ENCODE peak calls at places on chromosomes 6 and 20, in four cellular contexts. N is IMR-90, S is GM12878, J is H1. E is an unnamed sample.

GRCh38 chr20:641516-641913 is 11.5 kb downstream of the SRXN1 start:
- DNase-seq in N (no peak), S (no peak), J (no peak), E (peak; percentile 53)

GRCh38 chr6:87971605-87972262 is 75.9 kb upstream of the SPACA1 start:
- DNase-seq in N (no peak), S (no peak), J (no peak), E (no peak)

GRCh38 chr20:6140947-6141346 is 18.1 kb upstream of the FERMT1 start:
- DNase-seq in N (no peak), S (no peak), J (no peak), E (peak; percentile 6)

GRCh38 chr6:137871299-137871698 is 4.2 kb downstream of the TNFAIP3 start:
- DNase-seq in N (no peak), S (no peak), J (no peak), E (no peak)

GRCh38 chr20:50588034-50588736 is 78.0 kb downstream of the PTPN1 start:
- DNase-seq in N (peak; percentile 58), S (no peak), J (no peak), E (peak; percentile 81)

GRCh38 chr6:158046201-158047119 is 64.8 kb downstream of the SYNJ2 start:
- DNase-seq in N (no peak), S (no peak), J (no peak), E (no peak)

GRCh38 chr20:21387528-21387927 is 9.8 kb downstream of the NKX2-4 start:
- DNase-seq in N (no peak), S (no peak), J (no peak), E (no peak)

GRCh38 chr6:148423601-148424270 is 81.1 kb downstream of the SASH1 start:
- DNase-seq in N (peak; percentile 17), S (no peak), J (no peak), E (no peak)

GRCh38 chr6:29490552-29490951 is 2.8 kb upstream of the MAS1L start:
- DNase-seq in N (no peak), S (no peak), J (no peak), E (peak; percentile 25)

GRCh38 chr6:106199998-106200397 is 113.9 kb downstream of the PRDM1 start:
- DNase-seq in N (peak; percentile 93), S (no peak), J (no peak), E (no peak)

GRCh38 chr6:139549561-139550070 is 175.2 kb upstream of the CITED2 start:
- DNase-seq in N (no peak), S (no peak), J (no peak), E (no peak)

GRCh38 chr20:45902199-45902701 is 9.7 kb downstream of the PLTP start:
- DNase-seq in N (no peak), S (no peak), J (no peak), E (no peak)

GRCh38 chr20:33793011-33793931 is 17.9 kb upstream of the CHMP4B start:
- DNase-seq in N (peak; percentile 24), S (no peak), J (no peak), E (no peak)

GRCh38 chr6:99416226-99416625 is 8.9 kb downstream of the PNISR start:
- DNase-seq in N (peak; percentile 36), S (no peak), J (no peak), E (no peak)
- H3K4me1 ChIP-seq in N (no peaks in the 10 kb centered on the region), S (peaks cover 11% of the 10 kb centered on the region), J (no peaks in the 10 kb centered on the region), E (peaks cover under 1% of the 10 kb centered on the region)

DNA sequence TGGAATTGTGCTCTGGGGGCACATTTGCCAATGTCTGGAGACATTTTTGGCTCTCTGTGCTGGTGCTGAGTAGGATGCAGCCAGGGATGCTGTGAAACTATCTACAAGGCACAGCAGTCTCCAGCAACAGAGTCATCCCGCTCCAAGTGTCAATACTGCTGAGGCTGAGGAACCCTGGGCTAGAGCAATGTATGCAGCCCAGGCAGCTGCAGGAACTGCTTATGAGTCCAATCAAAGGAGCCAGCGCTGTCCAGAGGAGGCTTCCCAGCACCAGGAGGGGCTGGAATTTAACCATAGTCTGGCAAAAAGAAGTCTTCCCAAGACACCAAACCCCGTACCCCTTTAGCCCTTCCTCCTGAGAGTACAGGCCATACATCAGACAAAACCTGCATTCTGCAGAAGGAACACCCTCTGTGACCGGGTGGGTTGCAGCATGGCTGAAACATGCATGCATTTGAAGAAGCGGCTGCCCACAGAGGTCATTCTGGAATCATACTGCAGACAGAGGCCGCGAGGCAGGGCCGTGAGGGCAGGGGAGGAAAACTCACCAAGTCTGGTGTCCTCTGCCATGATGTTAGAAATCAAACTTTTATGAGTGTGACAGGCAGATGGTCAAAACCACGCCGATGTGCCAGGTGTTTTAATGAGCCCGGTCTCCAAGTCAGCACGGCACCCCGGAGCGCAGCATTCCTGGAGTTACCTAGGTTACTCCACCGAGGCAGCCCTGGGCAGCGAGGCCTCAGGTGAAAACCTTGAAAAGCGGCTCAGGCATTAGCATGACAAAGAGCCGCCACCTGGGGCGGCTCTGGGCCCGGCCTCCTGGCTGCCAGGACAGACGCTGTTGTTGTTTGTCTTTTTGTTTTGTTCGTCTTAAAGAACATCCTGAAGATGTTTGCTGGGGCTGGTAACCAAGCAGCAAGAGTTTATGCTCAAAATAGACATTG is 255.4 kb downstream of the ERMARD start:
- DNase-seq in N (no peak), S (no peak), J (peak; percentile 82), E (no peak)
- H3K27ac ChIP-seq in N (no peak overlapping the region), S (no peak overlapping the region), J (peak overlapping the region; percentile 77), E (no peak overlapping the region)

GRCh38 chr6:14440891-14441358 is 323.4 kb downstream of the CD83 start:
- DNase-seq in N (no peak), S (no peak), J (no peak), E (no peak)
- TF ChIP-seq CHD1 in N (no peak), S (no peak), J (no peak), E (no peak)

GRCh38 chr6:36596359-36596758 is 2.2 kb downstream of the SRSF3 start:
- DNase-seq in N (no peak), S (no peak), J (no peak), E (no peak)

GRCh38 chr6:36599791-36600209 is 5.6 kb downstream of the SRSF3 start:
- DNase-seq in N (peak; percentile 40), S (no peak), J (no peak), E (no peak)

GRCh38 chr6:36598739-36599318 is 4.7 kb downstream of the SRSF3 start:
- DNase-seq in N (no peak), S (no peak), J (no peak), E (no peak)

GRCh38 chr6:36597775-36598174 is 3.6 kb downstream of the SRSF3 start:
- DNase-seq in N (no peak), S (no peak), J (no peak), E (no peak)

DNA sequence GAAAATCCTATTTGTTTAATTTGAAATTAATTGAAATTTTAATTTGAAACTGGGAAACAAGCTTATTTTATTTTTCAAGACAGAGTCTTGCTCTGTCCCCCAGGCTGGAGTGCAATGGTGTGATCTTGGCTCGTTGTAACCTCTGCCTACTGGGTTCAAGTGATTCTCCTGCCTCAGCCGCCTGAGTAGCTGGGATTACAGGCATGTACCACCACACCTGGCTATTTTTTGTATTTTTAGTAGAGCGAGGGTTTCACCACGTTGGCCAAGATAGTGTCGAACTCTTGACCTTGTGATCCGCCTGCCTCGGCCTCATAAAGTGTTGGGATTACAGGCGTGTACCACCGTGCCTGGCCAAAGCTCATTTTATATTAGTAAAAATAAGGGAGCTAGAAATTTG is 4.2 kb downstream of the SRSF3 start:
- DNase-seq in N (no peak), S (no peak), J (no peak), E (no peak)
- H3K4me1 ChIP-seq in N (peaks cover 9% of the 10 kb centered on the region), S (peaks cover 3% of the 10 kb centered on the region), J (no peaks in the 10 kb centered on the region), E (peaks cover 20% of the 10 kb centered on the region)

GRCh38 chr6:131398176-131398575 is 174.8 kb upstream of the ARG1 start:
- DNase-seq in N (no peak), S (no peak), J (no peak), E (no peak)
- H3K27ac ChIP-seq in N (no peak overlapping the region), S (no peak overlapping the region), J (no peak overlapping the region), E (no peak overlapping the region)

DNA sequence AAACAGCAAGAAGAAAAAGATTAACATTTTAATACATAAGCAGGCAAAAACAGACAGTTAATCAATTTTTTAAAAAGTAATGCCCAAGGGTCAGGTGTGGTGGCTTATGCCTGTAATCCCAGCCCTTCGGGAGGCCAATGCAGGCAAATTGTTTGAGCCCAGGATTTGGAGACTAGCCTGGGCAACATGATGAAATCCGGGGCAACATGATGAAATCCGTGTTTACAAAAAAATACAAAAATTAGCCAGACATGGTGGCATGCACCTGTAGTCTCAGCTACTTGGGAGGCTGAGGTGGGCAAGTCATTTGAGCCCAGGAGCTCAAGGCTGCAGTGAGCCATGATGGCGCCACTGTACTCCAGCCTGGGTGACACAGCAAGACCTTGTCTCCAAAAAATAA is 94.1 kb upstream of the DST start:
- DNase-seq in N (no peak), S (no peak), J (no peak), E (no peak)
- TF ChIP-seq CHD1 in N (no peak), S (no peak), J (no peak), E (no peak)

GRCh38 chr20:53582574-53583351 is 10.9 kb downstream of the ZNF217 start:
- DNase-seq in N (peak; percentile 95), S (no peak), J (no peak), E (no peak)
- H3K4me1 ChIP-seq in N (peaks cover 22% of the 10 kb centered on the region), S (peaks cover 3% of the 10 kb centered on the region), J (peaks cover 4% of the 10 kb centered on the region), E (peaks cover 8% of the 10 kb centered on the region)

DNA sequence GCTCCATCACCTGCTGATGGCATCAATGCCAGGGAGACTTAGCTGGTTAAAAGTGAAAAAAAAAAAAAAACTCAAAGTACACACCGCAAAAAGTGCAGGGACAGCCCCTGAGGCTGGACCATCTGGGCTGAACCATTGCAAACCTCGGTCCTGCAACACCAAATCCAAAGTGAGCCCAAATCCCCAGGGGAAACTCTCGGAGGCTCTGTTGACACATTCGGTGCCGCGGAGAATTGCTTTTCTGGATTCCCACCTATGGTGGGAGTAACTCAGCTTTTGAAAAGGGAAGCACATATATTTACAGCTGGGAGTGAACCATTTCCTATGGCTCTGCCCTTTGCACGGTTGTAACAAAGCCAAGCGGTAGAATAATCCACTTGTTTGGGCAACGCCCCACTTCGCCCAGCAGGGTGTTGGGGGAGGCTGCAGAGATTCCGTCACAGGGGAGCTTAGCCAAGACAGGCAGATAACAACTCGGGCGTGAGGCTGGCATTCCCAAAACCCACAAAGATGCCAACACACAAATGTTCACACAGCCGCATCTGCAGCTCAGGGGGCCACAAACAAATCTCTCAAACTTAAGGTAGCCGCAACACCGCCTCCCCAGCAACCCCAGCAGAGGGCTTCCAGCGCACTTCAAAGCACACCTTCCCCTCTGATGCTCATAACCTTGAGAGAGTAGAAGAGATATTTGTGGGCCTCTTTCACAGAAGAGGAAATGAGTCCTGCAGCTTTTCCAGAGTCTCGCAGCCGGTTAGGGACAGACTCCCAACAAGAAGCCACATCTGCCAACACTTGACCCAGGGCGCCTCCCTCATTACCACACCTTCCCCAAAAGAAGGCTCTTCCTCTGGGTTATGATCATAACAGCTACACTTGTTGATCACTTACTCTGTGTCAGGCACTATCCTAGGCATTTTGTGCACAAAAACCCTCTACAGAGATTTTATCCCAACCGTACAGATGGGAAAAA is 11.4 kb downstream of the ZC3H12D start:
- DNase-seq in N (no peak), S (no peak), J (no peak), E (no peak)
- H3K27ac ChIP-seq in N (no peak overlapping the region), S (peak overlapping the region; percentile 29), J (no peak overlapping the region), E (no peak overlapping the region)

E was measured in K562.